ENCODE peak calls at places on chromosomes 7 and 10, in four cellular contexts. Q is cardiac muscle cell, A is gastrocnemius medialis, W is fibroblast of lung. V is an unnamed sample.
A peak's percentile ranks its signal among the peaks of the same experiment; 100 is the strongest.

GRCh38 chr10:122127943-122128342 is 139.0 kb downstream of the TACC2 start:
- DNase-seq in Q (peak; percentile 50), A (peak; percentile 76), W (no peak), V (peak; percentile 69)

GRCh38 chr7:84800846-84801245 is 386.0 kb downstream of the SEMA3D start:
- DNase-seq in Q (no peak), A (no peak), W (no peak), V (no peak)

GRCh38 chr10:95431900-95432342 is 129.2 kb downstream of the SORBS1 start:
- DNase-seq in Q (peak; percentile 11), A (no peak), W (no peak), V (no peak)

GRCh38 chr7:31744294-31744874 is 57.4 kb downstream of the PPP1R17 start:
- DNase-seq in Q (peak; percentile 71), A (no peak), W (peak; percentile 71), V (peak; percentile 55)

GRCh38 chr7:4080954-4081353 is 601.1 kb upstream of the FOXK1 start:
- DNase-seq in Q (no peak), A (no peak), W (no peak), V (no peak)

GRCh38 chr7:16318463-16318862 is 102.9 kb downstream of the CRPPA start:
- DNase-seq in Q (no peak), A (no peak), W (no peak), V (no peak)

GRCh38 chr10:130553846-130554245 is 417.7 kb downstream of the GLRX3 start:
- DNase-seq in Q (no peak), A (no peak), W (no peak), V (no peak)

GRCh38 chr10:33199731-33200130 is 134.7 kb downstream of the NRP1 start:
- DNase-seq in Q (no peak), A (no peak), W (no peak), V (no peak)

GRCh38 chr10:131933016-131933694 is 32.3 kb downstream of the PPP2R2D start:
- DNase-seq in Q (no peak), A (no peak), W (no peak), V (no peak)

GRCh38 chr10:12605580-12606405 is 256.4 kb downstream of the CAMK1D start:
- DNase-seq in Q (no peak), A (peak; percentile 42), W (peak; percentile 65), V (peak; percentile 81)

GRCh38 chr7:77444123-77444522 is 28.0 kb upstream of the GSAP start:
- DNase-seq in Q (peak; percentile 67), A (no peak), W (peak; percentile 50), V (no peak)

GRCh38 chr7:27164381-27165088 is 802 bp downstream of the HOXA9 start:
- DNase-seq in Q (no peak), A (no peak), W (no peak), V (peak; percentile 82)

GRCh38 chr7:27166475-27167169 is 1.3 kb upstream of the HOXA9 start:
- DNase-seq in Q (no peak), A (no peak), W (no peak), V (peak; percentile 54)

GRCh38 chr7:27163776-27164380 is 1.5 kb downstream of the HOXA9 start:
- DNase-seq in Q (no peak), A (no peak), W (no peak), V (peak; percentile 46)

GRCh38 chr7:27165655-27166474 is 528 bp upstream of the HOXA9 start:
- DNase-seq in Q (no peak), A (no peak), W (no peak), V (peak; percentile 15)

GRCh38 chr7:27165089-27165654 is at the start of gene HOXA9:
- DNase-seq in Q (no peak), A (peak; percentile 95), W (peak; percentile 75), V (peak; percentile 78)
- H3K4me3 ChIP-seq in Q (no peak within 1 kb of the TSS), A (peak within 1 kb of the TSS; percentile 70), W (no peak within 1 kb of the TSS), V (peak within 1 kb of the TSS; percentile 79)

GRCh38 chr10:91668935-91669334 is 36.1 kb upstream of the PPP1R3C start:
- DNase-seq in Q (no peak), A (no peak), W (no peak), V (no peak)

DNA sequence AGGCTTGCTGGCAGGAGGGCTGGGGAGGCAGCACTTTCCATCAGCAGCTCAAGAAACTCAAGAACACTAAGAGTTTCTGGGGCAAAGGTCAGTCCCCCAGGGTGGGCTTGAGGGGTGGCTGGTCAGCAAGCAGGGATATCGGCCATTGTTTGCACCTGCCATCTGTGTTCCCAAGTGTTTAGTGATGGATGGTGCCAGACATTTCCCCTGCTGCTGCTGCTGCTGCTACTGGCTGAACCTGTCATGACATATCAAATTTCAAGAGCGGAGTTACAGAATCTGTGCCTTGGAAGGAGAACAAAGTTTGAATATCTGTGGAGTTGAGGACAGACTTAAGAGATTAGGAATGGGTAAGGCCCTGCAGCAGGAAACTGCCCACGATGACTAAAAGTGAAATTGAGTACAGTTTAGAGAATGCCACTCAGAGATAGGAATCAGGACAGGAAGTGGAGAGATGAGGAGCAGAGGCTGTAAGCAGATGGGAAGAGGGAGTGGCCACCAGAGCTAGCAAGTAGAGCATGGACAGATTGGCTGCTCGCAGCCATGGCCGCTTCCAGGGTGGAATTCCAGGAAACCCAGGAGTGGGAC is 39.2 kb upstream of the PPP1R3C start:
- DNase-seq in Q (peak; percentile 72), A (no peak), W (peak; percentile 58), V (no peak)
- H3K27ac ChIP-seq in Q (no peak overlapping the region), A (no peak overlapping the region), W (no peak overlapping the region), V (peak overlapping the region; percentile 47)

DNA sequence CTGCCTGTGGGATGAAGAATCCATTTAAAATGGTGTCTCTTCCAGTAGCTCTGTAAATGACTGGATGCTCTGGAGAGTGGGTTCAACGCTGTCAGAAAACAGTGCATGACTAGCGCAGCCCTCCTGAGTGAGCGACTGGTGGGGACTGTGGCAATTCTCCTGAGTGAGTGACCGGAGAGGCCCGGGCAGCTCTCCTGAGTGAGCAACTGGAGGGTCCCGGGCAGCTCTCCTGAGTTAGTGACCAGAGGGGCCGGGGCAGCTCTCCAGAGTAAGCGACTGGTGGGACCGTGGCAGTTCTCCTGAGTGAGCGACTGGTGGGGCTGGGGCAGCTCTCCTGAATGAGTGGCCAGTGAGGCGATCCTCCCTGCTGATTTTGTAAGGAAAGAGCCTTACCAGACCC is 85.5 kb downstream of the WDR37 start:
- DNase-seq in Q (no peak), A (no peak), W (no peak), V (no peak)
- H3K9me3 ChIP-seq in Q (no peaks in the 10 kb centered on the region), A (peaks cover 11% of the 10 kb centered on the region), W (no peaks in the 10 kb centered on the region), V (peaks cover 13% of the 10 kb centered on the region)

GRCh38 chr7:103447073-103447960 is 1.3 kb upstream of the SLC26A5 start:
- DNase-seq in Q (peak; percentile 76), A (no peak), W (peak; percentile 49), V (no peak)
- H3K4me3 ChIP-seq in Q (no peak overlapping the region), A (no peak overlapping the region), W (no peak overlapping the region), V (no peak overlapping the region)

GRCh38 chr7:133009853-133010252 is 72.0 kb downstream of the CHCHD3 start:
- DNase-seq in Q (no peak), A (no peak), W (no peak), V (no peak)
- H3K27ac ChIP-seq in Q (no peak overlapping the region), A (no peak overlapping the region), W (no peak overlapping the region), V (no peak overlapping the region)

DNA sequence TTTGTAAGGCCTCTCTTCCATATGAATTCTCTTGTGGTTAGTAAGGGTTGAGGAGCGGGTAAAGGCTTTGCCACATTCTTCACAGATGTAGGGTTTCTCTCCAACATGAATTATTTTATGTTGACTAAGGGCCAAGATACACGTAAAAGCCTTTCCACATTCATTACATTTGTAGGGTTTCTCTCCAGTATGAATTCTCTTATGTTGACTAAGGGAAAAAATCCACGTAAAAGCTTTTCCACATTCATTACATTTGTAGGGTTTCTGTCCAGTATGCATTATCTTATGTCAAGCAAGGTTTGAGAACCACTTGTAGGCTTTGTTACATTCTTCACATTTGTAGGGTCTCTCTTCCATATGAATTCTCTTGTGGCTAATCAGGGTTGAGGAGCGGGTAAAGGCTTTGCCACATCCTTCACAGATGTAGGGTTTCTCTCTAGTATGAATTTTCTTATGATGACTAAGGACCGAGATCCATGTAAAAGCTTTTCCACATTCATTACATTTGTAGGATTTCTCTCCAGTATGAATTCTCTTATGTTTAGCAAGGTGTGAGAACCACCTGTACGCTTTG is 493.0 kb downstream of the ZNF479 start:
- DNase-seq in Q (no peak), A (no peak), W (no peak), V (no peak)
- H3K9me3 ChIP-seq in Q (peaks cover 3% of the 10 kb centered on the region), A (peaks cover 10% of the 10 kb centered on the region), W (no peaks in the 10 kb centered on the region), V (peaks cover 37% of the 10 kb centered on the region)

GRCh38 chr7:38311329-38311937 is 38.0 kb upstream of the TARP start:
- DNase-seq in Q (no peak), A (no peak), W (no peak), V (peak; percentile 37)
- H3K4me3 ChIP-seq in Q (no peak overlapping the region), A (peak overlapping the region; percentile 47), W (peak overlapping the region; percentile 41), V (peak overlapping the region; percentile 61)